ENCODE peak calls at places on chromosomes 3 and 15, in six cellular contexts. J is thoracic aorta, R is GM20000, A is naive B cell, Q is astrocyte of the spinal cord, B is HCT116. U is an unnamed sample.

GRCh38 chr3:14289590-14290453 is 111.2 kb downstream of the LSM3 start:
- DNase-seq in J (no peak), R (no peak), A (no peak), Q (peak; percentile 81), B (no peak), U (no peak)

GRCh38 chr15:74445816-74446763 is 12.3 kb upstream of the SEMA7A start:
- DNase-seq in J (no peak), R (no peak), A (no peak), Q (no peak), B (no peak), U (no peak)

GRCh38 chr15:77985031-77985930 is 92.2 kb downstream of the TBC1D2B start:
- DNase-seq in J (no peak), R (no peak), A (no peak), Q (no peak), B (no peak), U (no peak)

GRCh38 chr15:52153900-52154895 is 37.0 kb downstream of the GNB5 start:
- DNase-seq in J (no peak), R (no peak), A (no peak), Q (no peak), B (no peak), U (no peak)

GRCh38 chr15:36958611-36959010 is 141.7 kb downstream of the MEIS2 start:
- DNase-seq in J (no peak), R (no peak), A (no peak), Q (no peak), B (no peak), U (no peak)

GRCh38 chr15:34610388-34610787 is 26.9 kb upstream of the GOLGA8B start:
- DNase-seq in J (no peak), R (no peak), A (no peak), Q (no peak), B (peak; percentile 6), U (peak; percentile 65)

GRCh38 chr3:159416854-159417253 is 571.8 kb upstream of the IL12A start:
- DNase-seq in J (no peak), R (no peak), A (no peak), Q (peak; percentile 76), B (no peak), U (no peak)

GRCh38 chr15:88894819-88895767 is at the start of gene HAPLN3:
- DNase-seq in J (no peak), R (peak; percentile 78), A (peak; percentile 25), Q (no peak), B (no peak), U (no peak)

GRCh38 chr15:46676233-46677206 is 1040.8 kb upstream of the SEMA6D start:
- DNase-seq in J (no peak), R (no peak), A (no peak), Q (no peak), B (no peak), U (no peak)

GRCh38 chr3:46668116-46668515 is 25.4 kb downstream of the ALS2CL start:
- DNase-seq in J (no peak), R (no peak), A (no peak), Q (no peak), B (no peak), U (no peak)

GRCh38 chr3:28139967-28140634 is 101.3 kb upstream of the CMC1 start:
- DNase-seq in J (no peak), R (no peak), A (no peak), Q (no peak), B (no peak), U (no peak)

GRCh38 chr3:46542801-46543201 is 23.3 kb downstream of the LRRC2 start:
- DNase-seq in J (no peak), R (no peak), A (no peak), Q (no peak), B (no peak), U (no peak)

GRCh38 chr3:113677745-113678144 is 18.7 kb downstream of the USF3 start:
- DNase-seq in J (no peak), R (no peak), A (no peak), Q (no peak), B (no peak), U (no peak)

GRCh38 chr3:65052101-65052500 is 364.3 kb upstream of the ADAMTS9 start:
- DNase-seq in J (no peak), R (no peak), A (no peak), Q (no peak), B (no peak), U (no peak)

GRCh38 chr15:89112341-89112971 is 24.2 kb downstream of the ABHD2 start:
- DNase-seq in J (no peak), R (peak; percentile 62), A (no peak), Q (peak; percentile 73), B (peak; percentile 72), U (no peak)

GRCh38 chr3:120875989-120876388 is 32.0 kb upstream of the STXBP5L start:
- DNase-seq in J (no peak), R (no peak), A (no peak), Q (no peak), B (no peak), U (no peak)

GRCh38 chr15:48285329-48286214 is 45.7 kb upstream of the DUT start:
- DNase-seq in J (peak; percentile 36), R (peak; percentile 61), A (peak; percentile 33), Q (peak; percentile 96), B (peak; percentile 72), U (peak; percentile 83)

GRCh38 chr15:72281713-72282112 is 9.4 kb upstream of the PARP6 start:
- DNase-seq in J (no peak), R (no peak), A (no peak), Q (no peak), B (no peak), U (no peak)